ENCODE peak calls at places on chromosomes 7 and 10, in six cellular contexts. One of them, this sample, is unnamed.

GRCh38 chr7:6637544-6638229 is 569 bp downstream of the ZNF316 start:
- DNase-seq in Karpas-422: peak
- DNase-seq in GM23248: peak
- DNase-seq in neural progenitor cell: peak
- DNase-seq in HCT116: no peak
- DNase-seq in MM.1S: peak
- DNase-seq in this sample: no peak

GRCh38 chr7:27647052-27647451 is 15.6 kb downstream of the HIBADH start:
- DNase-seq in MM.1S: no peak
- DNase-seq in GM23248: peak
- DNase-seq in HCT116: peak
- DNase-seq in Karpas-422: no peak
- DNase-seq in neural progenitor cell: no peak
- DNase-seq in this sample: peak

GRCh38 chr7:139673230-139673629 is 104.6 kb downstream of the HIPK2 start:
- DNase-seq in HCT116: no peak
- DNase-seq in MM.1S: no peak
- DNase-seq in neural progenitor cell: no peak
- DNase-seq in GM23248: no peak
- DNase-seq in Karpas-422: no peak
- DNase-seq in this sample: no peak

GRCh38 chr10:103800789-103801540 is 54.4 kb downstream of the SH3PXD2A start:
- DNase-seq in Karpas-422: no peak
- DNase-seq in GM23248: peak
- DNase-seq in neural progenitor cell: no peak
- DNase-seq in MM.1S: peak
- DNase-seq in HCT116: no peak
- DNase-seq in this sample: peak

GRCh38 chr7:25391295-25391861 is 163.1 kb upstream of the NPVF start:
- DNase-seq in MM.1S: peak
- DNase-seq in neural progenitor cell: peak
- DNase-seq in GM23248: peak
- DNase-seq in HCT116: peak
- DNase-seq in Karpas-422: peak
- DNase-seq in this sample: no peak

GRCh38 chr10:3828404-3829192 is 43.6 kb upstream of the KLF6 start:
- DNase-seq in Karpas-422: no peak
- DNase-seq in HCT116: no peak
- DNase-seq in neural progenitor cell: no peak
- DNase-seq in MM.1S: peak
- DNase-seq in GM23248: peak
- DNase-seq in this sample: peak

GRCh38 chr7:44477063-44477830 is 13.2 kb downstream of the NUDCD3 start:
- DNase-seq in Karpas-422: peak
- DNase-seq in neural progenitor cell: peak
- DNase-seq in GM23248: peak
- DNase-seq in HCT116: peak
- DNase-seq in MM.1S: peak
- DNase-seq in this sample: peak

GRCh38 chr7:3683886-3684539 is 383.0 kb downstream of the SDK1 start:
- DNase-seq in Karpas-422: no peak
- DNase-seq in GM23248: no peak
- DNase-seq in HCT116: no peak
- DNase-seq in MM.1S: no peak
- DNase-seq in neural progenitor cell: peak
- DNase-seq in this sample: no peak

GRCh38 chr10:3090914-3091313 is 23.6 kb downstream of the PFKP start:
- DNase-seq in Karpas-422: no peak
- DNase-seq in MM.1S: no peak
- DNase-seq in neural progenitor cell: peak
- DNase-seq in GM23248: peak
- DNase-seq in HCT116: peak
- DNase-seq in this sample: peak

GRCh38 chr10:48491422-48492139 is 113.3 kb downstream of the ARHGAP22 start:
- DNase-seq in Karpas-422: no peak
- DNase-seq in neural progenitor cell: no peak
- DNase-seq in MM.1S: no peak
- DNase-seq in HCT116: no peak
- DNase-seq in GM23248: no peak
- DNase-seq in this sample: no peak

GRCh38 chr7:150405584-150406310 is 26.6 kb downstream of the ZNF775 start:
- DNase-seq in MM.1S: peak
- DNase-seq in GM23248: peak
- DNase-seq in neural progenitor cell: peak
- DNase-seq in Karpas-422: no peak
- DNase-seq in HCT116: no peak
- DNase-seq in this sample: no peak

GRCh38 chr10:125472037-125472607 is 210.8 kb downstream of the TEX36 start:
- DNase-seq in GM23248: no peak
- DNase-seq in HCT116: no peak
- DNase-seq in MM.1S: no peak
- DNase-seq in neural progenitor cell: no peak
- DNase-seq in Karpas-422: no peak
- DNase-seq in this sample: peak

GRCh38 chr10:88934900-88935672 is 17.5 kb downstream of the ACTA2 start:
- DNase-seq in Karpas-422: peak
- DNase-seq in GM23248: peak
- DNase-seq in HCT116: peak
- DNase-seq in MM.1S: peak
- DNase-seq in neural progenitor cell: peak
- DNase-seq in this sample: peak

GRCh38 chr10:31819393-31819820 is 109.2 kb downstream of the ARHGAP12 start:
- DNase-seq in neural progenitor cell: no peak
- DNase-seq in HCT116: no peak
- DNase-seq in MM.1S: no peak
- DNase-seq in Karpas-422: no peak
- DNase-seq in GM23248: peak
- DNase-seq in this sample: no peak

GRCh38 chr7:43294080-43294630 is 181.7 kb downstream of the HECW1 start:
- DNase-seq in HCT116: peak
- DNase-seq in GM23248: peak
- DNase-seq in MM.1S: no peak
- DNase-seq in Karpas-422: no peak
- DNase-seq in neural progenitor cell: no peak
- DNase-seq in this sample: peak

GRCh38 chr10:23171232-23171876 is 20.8 kb upstream of the PTF1A start:
- DNase-seq in HCT116: no peak
- DNase-seq in GM23248: peak
- DNase-seq in Karpas-422: no peak
- DNase-seq in neural progenitor cell: peak
- DNase-seq in MM.1S: no peak
- DNase-seq in this sample: peak

GRCh38 chr7:98641646-98642489 is 24.8 kb downstream of the NPTX2 start:
- DNase-seq in MM.1S: peak
- DNase-seq in HCT116: no peak
- DNase-seq in Karpas-422: peak
- DNase-seq in neural progenitor cell: no peak
- DNase-seq in GM23248: no peak
- DNase-seq in this sample: no peak

GRCh38 chr10:102313221-102313896 is 68.0 kb downstream of the GBF1 start:
- DNase-seq in HCT116: no peak
- DNase-seq in MM.1S: no peak
- DNase-seq in Karpas-422: no peak
- DNase-seq in GM23248: peak
- DNase-seq in neural progenitor cell: peak
- DNase-seq in this sample: no peak

GRCh38 chr10:85908462-85908861 is 458.1 kb downstream of the GRID1 start:
- DNase-seq in neural progenitor cell: no peak
- DNase-seq in GM23248: no peak
- DNase-seq in HCT116: no peak
- DNase-seq in MM.1S: no peak
- DNase-seq in Karpas-422: no peak
- DNase-seq in this sample: no peak

GRCh38 chr10:100888957-100889356 is 23.8 kb upstream of the SLF2 start:
- DNase-seq in Karpas-422: peak
- DNase-seq in MM.1S: no peak
- DNase-seq in HCT116: peak
- DNase-seq in neural progenitor cell: no peak
- DNase-seq in GM23248: peak
- DNase-seq in this sample: no peak
- H3K27ac ChIP-seq in Karpas-422: no peak
- H3K27ac ChIP-seq in MM.1S: no peak
- H3K27ac ChIP-seq in HCT116: no peak
- H3K27ac ChIP-seq in neural progenitor cell: no peak
- H3K27ac ChIP-seq in GM23248: no peak
- H3K27ac ChIP-seq in this sample: no peak

GRCh38 chr7:129169171-129169643 is 19.2 kb upstream of the SMO start:
- DNase-seq in neural progenitor cell: peak
- DNase-seq in MM.1S: no peak
- DNase-seq in HCT116: no peak
- DNase-seq in Karpas-422: peak
- DNase-seq in GM23248: peak
- DNase-seq in this sample: no peak
- H3K4me3 ChIP-seq in neural progenitor cell: peak
- H3K4me3 ChIP-seq in MM.1S: peak
- H3K4me3 ChIP-seq in HCT116: no peak
- H3K4me3 ChIP-seq in Karpas-422: peak
- H3K4me3 ChIP-seq in GM23248: peak
- H3K4me3 ChIP-seq in this sample: peak

GRCh38 chr7:151728286-151728660 is 148.6 kb downstream of the PRKAG2 start:
- DNase-seq in MM.1S: no peak
- DNase-seq in HCT116: no peak
- DNase-seq in neural progenitor cell: no peak
- DNase-seq in Karpas-422: no peak
- DNase-seq in GM23248: no peak
- DNase-seq in this sample: no peak
- H3K9ac ChIP-seq in MM.1S: no peak
- H3K9ac ChIP-seq in HCT116: peak
- H3K9ac ChIP-seq in neural progenitor cell: no peak
- H3K9ac ChIP-seq in Karpas-422: peak
- H3K9ac ChIP-seq in GM23248: peak
- H3K9ac ChIP-seq in this sample: no peak

GRCh38 chr10:77834943-77835668 is 91.4 kb downstream of the DLG5 start:
- DNase-seq in MM.1S: no peak
- DNase-seq in Karpas-422: no peak
- DNase-seq in neural progenitor cell: no peak
- DNase-seq in HCT116: no peak
- DNase-seq in GM23248: no peak
- DNase-seq in this sample: no peak
- H3K27ac ChIP-seq in MM.1S: no peak
- H3K27ac ChIP-seq in Karpas-422: no peak
- H3K27ac ChIP-seq in neural progenitor cell: no peak
- H3K27ac ChIP-seq in HCT116: no peak
- H3K27ac ChIP-seq in GM23248: no peak
- H3K27ac ChIP-seq in this sample: no peak

DNA sequence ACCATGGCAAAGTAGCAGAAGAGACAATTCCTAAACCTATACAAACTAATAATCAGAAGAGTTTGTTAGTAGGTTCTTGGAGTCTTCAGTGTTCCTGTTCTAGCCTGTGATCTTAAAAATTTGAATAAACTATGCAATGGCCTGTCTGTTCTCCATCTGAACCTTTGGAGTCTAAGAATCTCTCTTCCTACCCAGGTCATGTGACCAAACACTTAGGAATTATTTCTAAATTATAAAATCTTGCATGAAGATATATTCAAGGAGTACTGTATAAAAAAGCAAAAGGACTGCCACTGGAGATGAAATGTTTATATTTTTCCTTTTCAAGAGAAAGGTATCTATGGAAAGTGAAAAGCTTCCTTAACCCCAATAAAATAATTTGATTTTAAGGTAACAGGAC is 2.4 kb downstream of the MKI67 start:
- DNase-seq in HCT116: no peak
- DNase-seq in neural progenitor cell: no peak
- DNase-seq in GM23248: no peak
- DNase-seq in Karpas-422: no peak
- DNase-seq in MM.1S: no peak
- DNase-seq in this sample: no peak
- H3K4me3 ChIP-seq in HCT116: no peak
- H3K4me3 ChIP-seq in neural progenitor cell: peak
- H3K4me3 ChIP-seq in GM23248: peak
- H3K4me3 ChIP-seq in Karpas-422: peak
- H3K4me3 ChIP-seq in MM.1S: peak
- H3K4me3 ChIP-seq in this sample: peak

GRCh38 chr7:68244411-68244810 is 1247.8 kb downstream of the TYW1 start:
- DNase-seq in HCT116: no peak
- DNase-seq in Karpas-422: peak
- DNase-seq in GM23248: no peak
- DNase-seq in neural progenitor cell: no peak
- DNase-seq in MM.1S: no peak
- DNase-seq in this sample: no peak

GRCh38 chr7:68245688-68246087 is 1249.1 kb downstream of the TYW1 start:
- DNase-seq in HCT116: no peak
- DNase-seq in neural progenitor cell: no peak
- DNase-seq in MM.1S: no peak
- DNase-seq in Karpas-422: no peak
- DNase-seq in GM23248: peak
- DNase-seq in this sample: no peak

GRCh38 chr7:68247566-68247965 is 1250.9 kb downstream of the TYW1 start:
- DNase-seq in Karpas-422: no peak
- DNase-seq in neural progenitor cell: no peak
- DNase-seq in HCT116: no peak
- DNase-seq in GM23248: no peak
- DNase-seq in MM.1S: no peak
- DNase-seq in this sample: no peak

GRCh38 chr7:68248973-68249372 is 1252.3 kb downstream of the TYW1 start:
- DNase-seq in GM23248: no peak
- DNase-seq in neural progenitor cell: no peak
- DNase-seq in MM.1S: no peak
- DNase-seq in HCT116: no peak
- DNase-seq in Karpas-422: no peak
- DNase-seq in this sample: no peak

DNA sequence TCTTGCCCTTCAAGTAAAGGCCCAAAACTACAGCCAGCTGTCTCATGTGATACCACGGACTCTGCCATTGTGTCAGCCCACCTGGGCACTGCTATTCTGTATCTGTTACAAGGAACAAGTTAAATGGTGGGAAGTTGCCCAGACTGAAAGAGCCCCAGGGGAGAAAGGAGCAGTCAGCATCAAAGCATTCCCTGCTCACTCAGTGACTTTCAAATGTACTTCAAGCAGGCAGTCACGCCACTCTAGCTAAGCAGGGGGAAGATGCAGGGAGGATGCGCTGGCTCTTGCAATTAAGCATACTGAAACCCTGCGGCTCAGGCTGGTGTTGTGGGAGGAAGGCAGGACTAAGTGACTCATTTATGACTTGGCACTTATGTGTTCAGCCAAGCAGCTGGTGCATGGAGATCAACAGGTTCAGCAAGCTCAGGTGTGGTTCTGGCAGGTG is 1249.6 kb downstream of the TYW1 start:
- DNase-seq in neural progenitor cell: peak
- DNase-seq in MM.1S: peak
- DNase-seq in GM23248: no peak
- DNase-seq in Karpas-422: peak
- DNase-seq in HCT116: no peak
- DNase-seq in this sample: peak
- H3K9ac ChIP-seq in neural progenitor cell: no peak
- H3K9ac ChIP-seq in MM.1S: peak
- H3K9ac ChIP-seq in GM23248: no peak
- H3K9ac ChIP-seq in Karpas-422: no peak
- H3K9ac ChIP-seq in HCT116: no peak
- H3K9ac ChIP-seq in this sample: no peak